ENCODE peak calls at places on chromosomes 5 and 9, in seven cellular contexts. S is fibroblast of lung, I is PC-3, W is mammary epithelial cell, M is neural crest cell, E is GM10248, L is A549. D is an unnamed sample.

GRCh38 chr5:159097461-159098284 is 2.0 kb downstream of the EBF1 start:
- DNase-seq in S (peak; percentile 62), I (no peak), W (no peak), M (no peak), E (peak; percentile 60), L (no peak), D (peak; percentile 33)

GRCh38 chr5:31048282-31048974 is 145.1 kb upstream of the CDH6 start:
- DNase-seq in S (no peak), I (no peak), W (no peak), M (no peak), E (no peak), L (no peak), D (no peak)

GRCh38 chr5:65144136-65144871 is 337.4 kb downstream of the ADAMTS6 start:
- DNase-seq in S (no peak), I (no peak), W (no peak), M (no peak), E (no peak), L (no peak), D (no peak)

GRCh38 chr9:110579763-110580255 is 268 bp upstream of the SVEP1 start:
- DNase-seq in S (peak; percentile 66), I (no peak), W (peak; percentile 37), M (peak; percentile 5), E (no peak), L (peak; percentile 16), D (no peak)

GRCh38 chr5:174720612-174721521 is 3.5 kb upstream of the MSX2 start:
- DNase-seq in S (no peak), I (no peak), W (no peak), M (no peak), E (no peak), L (no peak), D (peak; percentile 37)

GRCh38 chr9:81717747-81718077 is 28.4 kb upstream of the TLE1 start:
- DNase-seq in S (no peak), I (peak; percentile 83), W (peak; percentile 50), M (no peak), E (no peak), L (no peak), D (no peak)

GRCh38 chr9:22976454-22976853 is 529.8 kb downstream of the DMRTA1 start:
- DNase-seq in S (peak; percentile 3), I (peak; percentile 69), W (no peak), M (no peak), E (no peak), L (no peak), D (no peak)

GRCh38 chr5:157280927-157281326 is 15.0 kb downstream of the CYFIP2 start:
- DNase-seq in S (peak; percentile 45), I (no peak), W (peak; percentile 48), M (no peak), E (no peak), L (no peak), D (no peak)

GRCh38 chr9:134296301-134297081 is 29.8 kb upstream of the RXRA start:
- DNase-seq in S (no peak), I (no peak), W (no peak), M (no peak), E (no peak), L (no peak), D (no peak)

GRCh38 chr5:6704361-6704851 is 8.8 kb upstream of the TENT4A start:
- DNase-seq in S (peak; percentile 75), I (peak; percentile 95), W (peak; percentile 69), M (no peak), E (no peak), L (no peak), D (no peak)

GRCh38 chr9:16728128-16728505 is 142.4 kb downstream of the BNC2 start:
- DNase-seq in S (peak; percentile 34), I (peak; percentile 29), W (no peak), M (no peak), E (no peak), L (no peak), D (no peak)

GRCh38 chr9:87324613-87325194 is 173.0 kb upstream of the DAPK1 start:
- DNase-seq in S (peak; percentile 79), I (peak; percentile 58), W (peak; percentile 45), M (no peak), E (peak; percentile 67), L (peak; percentile 31), D (no peak)

DNA sequence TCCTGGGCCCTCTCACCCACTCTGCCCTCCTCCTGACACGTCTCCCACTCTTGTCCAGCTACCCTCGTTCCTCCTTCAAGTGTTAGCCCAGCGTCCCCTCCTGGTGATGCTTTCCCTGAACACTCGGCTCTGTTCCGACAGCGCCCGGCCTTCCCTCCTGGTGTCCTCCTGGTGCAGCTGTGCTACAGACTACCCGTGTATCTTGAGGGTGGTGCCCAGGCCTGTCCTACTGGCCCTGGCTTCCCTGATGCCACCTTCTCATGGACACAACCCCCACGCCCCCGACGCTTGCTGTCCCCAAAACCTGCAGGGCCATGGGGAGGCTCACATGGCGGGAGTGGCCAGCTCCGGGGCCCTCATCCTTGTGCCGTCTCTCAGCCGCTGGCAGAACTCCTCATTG is 21.4 kb upstream of the SCGB3A1 start:
- DNase-seq in S (no peak), I (no peak), W (no peak), M (no peak), E (no peak), L (no peak), D (no peak)
- TF ChIP-seq CTCF in S (no peak), I (no peak), W (no peak), M (no peak), E (no peak), L (no peak), D (no peak)

GRCh38 chr9:107108367-107108766 is 174.7 kb upstream of the RAD23B start:
- DNase-seq in S (no peak), I (no peak), W (no peak), M (no peak), E (no peak), L (no peak), D (no peak)
- TF ChIP-seq CTCF in S (no peak), I (no peak), W (no peak), M (no peak), E (no peak), L (no peak), D (no peak)

DNA sequence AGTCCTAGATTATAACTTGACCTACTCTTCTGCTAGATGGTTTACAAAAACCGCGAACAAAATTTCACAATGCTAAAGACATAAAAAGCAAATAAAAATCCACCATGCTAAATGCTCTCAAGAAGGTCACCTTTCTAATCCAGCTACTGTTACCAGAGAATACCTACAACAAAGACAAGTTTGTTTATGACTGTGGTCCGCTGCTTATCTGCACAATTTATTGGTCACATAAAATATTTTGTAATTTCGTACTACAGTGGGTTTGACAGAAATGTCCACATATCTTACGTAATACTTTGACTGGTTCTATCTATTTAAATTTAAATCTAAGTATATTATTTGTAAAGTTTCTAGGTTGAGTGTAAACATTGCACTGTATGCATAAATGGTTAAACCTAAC is 257.6 kb upstream of the ZNF608 start:
- DNase-seq in S (no peak), I (peak; percentile 10), W (no peak), M (no peak), E (no peak), L (no peak), D (no peak)
- TF ChIP-seq CTCF in S (no peak), I (no peak), W (no peak), M (no peak), E (no peak), L (no peak), D (no peak)

DNA sequence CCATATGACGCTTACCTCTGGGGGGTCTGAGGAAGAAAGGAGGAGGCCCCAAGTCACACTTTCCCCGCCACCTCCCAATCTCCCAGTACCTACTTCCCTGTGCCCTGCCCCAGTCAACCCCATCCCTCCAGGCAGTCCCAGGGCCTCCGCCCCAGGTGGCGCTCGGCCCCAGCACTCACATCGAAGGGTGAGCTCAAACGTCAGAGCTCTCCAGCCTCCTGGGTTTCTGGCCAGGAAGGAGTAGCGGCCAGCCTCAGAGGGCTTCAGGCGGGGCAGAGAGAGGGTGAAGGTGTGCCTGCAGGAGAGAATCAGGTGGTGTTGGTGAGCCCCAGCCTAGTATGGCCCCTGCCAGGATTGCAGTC is 16.1 kb downstream of the CSF1R start:
- DNase-seq in S (no peak), I (no peak), W (no peak), M (no peak), E (no peak), L (no peak), D (no peak)
- TF ChIP-seq CTCF in S (no peak), I (no peak), W (no peak), M (no peak), E (no peak), L (no peak), D (no peak)

D was measured in endothelial cell.